ENCODE peak calls at places on chromosomes 13 and 19, in six cellular contexts. One of them, this sample, is unnamed.

GRCh38 chr19:58381460-58382220 is 810 bp upstream of the ZNF837 start:
- DNase-seq in KG1: no peak
- DNase-seq in NCI-H2081: no peak
- DNase-seq in stimulated activated CD8-positive, alpha-beta memory T cell treated with anti-CD3 and anti-CD28 coated beads, Interleukin-12 subunit alpha, Interleukin-12 subunit beta, amount 100 ng/mL, for 4 hours: no peak
- DNase-seq in T-helper 2 cell: no peak
- DNase-seq in G401: no peak
- DNase-seq in this sample: no peak

GRCh38 chr13:80341098-80341701 is at the start of gene SPRY2:
- DNase-seq in KG1: peak; percentile 80
- DNase-seq in NCI-H2081: peak; percentile 92
- DNase-seq in stimulated activated CD8-positive, alpha-beta memory T cell treated with anti-CD3 and anti-CD28 coated beads, Interleukin-12 subunit alpha, Interleukin-12 subunit beta, amount 100 ng/mL, for 4 hours: peak; percentile 17
- DNase-seq in T-helper 2 cell: peak; percentile 48
- DNase-seq in G401: peak; percentile 80
- DNase-seq in this sample: peak; percentile 77

GRCh38 chr13:104025303-104025702 is 959.1 kb upstream of the SLC10A2 start:
- DNase-seq in KG1: no peak
- DNase-seq in NCI-H2081: no peak
- DNase-seq in stimulated activated CD8-positive, alpha-beta memory T cell treated with anti-CD3 and anti-CD28 coated beads, Interleukin-12 subunit alpha, Interleukin-12 subunit beta, amount 100 ng/mL, for 4 hours: no peak
- DNase-seq in T-helper 2 cell: no peak
- DNase-seq in G401: no peak
- DNase-seq in this sample: no peak

GRCh38 chr13:106484084-106484754 is 51.2 kb downstream of the EFNB2 start:
- DNase-seq in KG1: no peak
- DNase-seq in NCI-H2081: no peak
- DNase-seq in stimulated activated CD8-positive, alpha-beta memory T cell treated with anti-CD3 and anti-CD28 coated beads, Interleukin-12 subunit alpha, Interleukin-12 subunit beta, amount 100 ng/mL, for 4 hours: no peak
- DNase-seq in T-helper 2 cell: no peak
- DNase-seq in G401: no peak
- DNase-seq in this sample: no peak

GRCh38 chr19:55070755-55071502 is 4.7 kb upstream of the EPS8L1 start:
- DNase-seq in KG1: peak; percentile 16
- DNase-seq in NCI-H2081: no peak
- DNase-seq in stimulated activated CD8-positive, alpha-beta memory T cell treated with anti-CD3 and anti-CD28 coated beads, Interleukin-12 subunit alpha, Interleukin-12 subunit beta, amount 100 ng/mL, for 4 hours: no peak
- DNase-seq in T-helper 2 cell: no peak
- DNase-seq in G401: no peak
- DNase-seq in this sample: no peak

GRCh38 chr19:19010551-19010950 is 22.8 kb downstream of the SUGP2 start:
- DNase-seq in KG1: no peak
- DNase-seq in NCI-H2081: no peak
- DNase-seq in stimulated activated CD8-positive, alpha-beta memory T cell treated with anti-CD3 and anti-CD28 coated beads, Interleukin-12 subunit alpha, Interleukin-12 subunit beta, amount 100 ng/mL, for 4 hours: no peak
- DNase-seq in T-helper 2 cell: peak; percentile 51
- DNase-seq in G401: no peak
- DNase-seq in this sample: no peak

GRCh38 chr19:38653028-38653571 is 5.7 kb downstream of the ACTN4 start:
- DNase-seq in KG1: no peak
- DNase-seq in NCI-H2081: no peak
- DNase-seq in stimulated activated CD8-positive, alpha-beta memory T cell treated with anti-CD3 and anti-CD28 coated beads, Interleukin-12 subunit alpha, Interleukin-12 subunit beta, amount 100 ng/mL, for 4 hours: no peak
- DNase-seq in T-helper 2 cell: no peak
- DNase-seq in G401: no peak
- DNase-seq in this sample: peak; percentile 3

GRCh38 chr19:52963229-52963760 is 614 bp upstream of the ZNF816 start:
- DNase-seq in KG1: no peak
- DNase-seq in NCI-H2081: no peak
- DNase-seq in stimulated activated CD8-positive, alpha-beta memory T cell treated with anti-CD3 and anti-CD28 coated beads, Interleukin-12 subunit alpha, Interleukin-12 subunit beta, amount 100 ng/mL, for 4 hours: no peak
- DNase-seq in T-helper 2 cell: peak; percentile 1
- DNase-seq in G401: no peak
- DNase-seq in this sample: no peak

GRCh38 chr19:41860419-41861097 is 503 bp downstream of the RPS19 start:
- DNase-seq in KG1: no peak
- DNase-seq in NCI-H2081: no peak
- DNase-seq in stimulated activated CD8-positive, alpha-beta memory T cell treated with anti-CD3 and anti-CD28 coated beads, Interleukin-12 subunit alpha, Interleukin-12 subunit beta, amount 100 ng/mL, for 4 hours: no peak
- DNase-seq in T-helper 2 cell: no peak
- DNase-seq in G401: no peak
- DNase-seq in this sample: peak; percentile 3

GRCh38 chr19:58514564-58515020 is 2.8 kb upstream of the SLC27A5 start:
- DNase-seq in KG1: no peak
- DNase-seq in NCI-H2081: no peak
- DNase-seq in stimulated activated CD8-positive, alpha-beta memory T cell treated with anti-CD3 and anti-CD28 coated beads, Interleukin-12 subunit alpha, Interleukin-12 subunit beta, amount 100 ng/mL, for 4 hours: no peak
- DNase-seq in T-helper 2 cell: no peak
- DNase-seq in G401: no peak
- DNase-seq in this sample: no peak

GRCh38 chr13:64488731-64489130 is 2741.4 kb downstream of the PCDH9 start:
- DNase-seq in KG1: no peak
- DNase-seq in NCI-H2081: no peak
- DNase-seq in stimulated activated CD8-positive, alpha-beta memory T cell treated with anti-CD3 and anti-CD28 coated beads, Interleukin-12 subunit alpha, Interleukin-12 subunit beta, amount 100 ng/mL, for 4 hours: no peak
- DNase-seq in T-helper 2 cell: no peak
- DNase-seq in G401: no peak
- DNase-seq in this sample: no peak

GRCh38 chr19:2188708-2189385 is 25.1 kb downstream of the DOT1L start:
- DNase-seq in KG1: no peak
- DNase-seq in NCI-H2081: no peak
- DNase-seq in stimulated activated CD8-positive, alpha-beta memory T cell treated with anti-CD3 and anti-CD28 coated beads, Interleukin-12 subunit alpha, Interleukin-12 subunit beta, amount 100 ng/mL, for 4 hours: no peak
- DNase-seq in T-helper 2 cell: no peak
- DNase-seq in G401: no peak
- DNase-seq in this sample: no peak

GRCh38 chr13:111610077-111610476 is 289.6 kb downstream of the TEX29 start:
- DNase-seq in KG1: peak; percentile 41
- DNase-seq in NCI-H2081: peak; percentile 33
- DNase-seq in stimulated activated CD8-positive, alpha-beta memory T cell treated with anti-CD3 and anti-CD28 coated beads, Interleukin-12 subunit alpha, Interleukin-12 subunit beta, amount 100 ng/mL, for 4 hours: no peak
- DNase-seq in T-helper 2 cell: no peak
- DNase-seq in G401: no peak
- DNase-seq in this sample: no peak

GRCh38 chr13:24614306-24615080 is 65.7 kb upstream of the ATP12A start:
- DNase-seq in KG1: no peak
- DNase-seq in NCI-H2081: no peak
- DNase-seq in stimulated activated CD8-positive, alpha-beta memory T cell treated with anti-CD3 and anti-CD28 coated beads, Interleukin-12 subunit alpha, Interleukin-12 subunit beta, amount 100 ng/mL, for 4 hours: no peak
- DNase-seq in T-helper 2 cell: no peak
- DNase-seq in G401: no peak
- DNase-seq in this sample: no peak

GRCh38 chr13:67120872-67121531 is 109.1 kb downstream of the PCDH9 start:
- DNase-seq in KG1: no peak
- DNase-seq in NCI-H2081: no peak
- DNase-seq in stimulated activated CD8-positive, alpha-beta memory T cell treated with anti-CD3 and anti-CD28 coated beads, Interleukin-12 subunit alpha, Interleukin-12 subunit beta, amount 100 ng/mL, for 4 hours: no peak
- DNase-seq in T-helper 2 cell: no peak
- DNase-seq in G401: no peak
- DNase-seq in this sample: no peak